ENCODE peak calls at places on chromosomes 13 and 19, in ten cellular contexts. R, D, H, G, T, U, V, Z, S and Q are unnamed samples.

GRCh38 chr19:39046037-39046821 is 13.9 kb upstream of the FBXO27 start:
- DNase-seq in U (no peak), H (no peak), D (no peak), Z (no peak), V (no peak), S (no peak), T (no peak), G (peak), R (no peak), Q (no peak)

GRCh38 chr19:4197625-4198466 is 15.4 kb downstream of the ANKRD24 start:
- DNase-seq in T (no peak), H (no peak), Z (no peak), V (no peak), U (no peak), D (no peak), S (no peak), R (no peak), G (peak), Q (no peak)

GRCh38 chr13:29936961-29937360 is 86.5 kb upstream of the UBL3 start:
- DNase-seq in S (no peak), D (no peak), R (no peak), V (no peak), H (no peak), U (no peak), Z (no peak), G (no peak), T (no peak), Q (no peak)

GRCh38 chr13:44448875-44449274 is 75.3 kb downstream of the SERP2 start:
- DNase-seq in V (no peak), G (no peak), Z (no peak), U (no peak), R (no peak), H (no peak), T (no peak), D (no peak), S (no peak), Q (no peak)

GRCh38 chr19:14147797-14148605 is 11.6 kb upstream of the ASF1B start:
- DNase-seq in Z (peak), H (no peak), T (peak), G (peak), V (no peak), S (peak), R (peak), D (peak), U (peak), Q (peak)

GRCh38 chr13:113176292-113176691 is 17.8 kb downstream of the PROZ start:
- DNase-seq in H (no peak), R (no peak), S (no peak), U (no peak), T (no peak), Z (no peak), V (no peak), D (peak), G (no peak), Q (no peak)

GRCh38 chr13:33554919-33555791 is 262.8 kb upstream of the RFC3 start:
- DNase-seq in T (no peak), U (no peak), H (no peak), Z (no peak), G (peak), V (no peak), R (no peak), D (no peak), S (no peak), Q (no peak)

GRCh38 chr19:7870571-7871279 is 3.5 kb downstream of the PRR36 start:
- DNase-seq in Z (no peak), D (peak), R (no peak), G (peak), U (no peak), S (no peak), H (no peak), T (no peak), V (no peak), Q (peak)

GRCh38 chr19:4023600-4024398 is 16.3 kb downstream of the PIAS4 start:
- DNase-seq in U (no peak), R (no peak), T (no peak), S (no peak), Z (no peak), H (no peak), V (no peak), D (no peak), G (no peak), Q (no peak)

GRCh38 chr13:111272117-111272516 is 48.3 kb upstream of the TEX29 start:
- DNase-seq in R (no peak), G (no peak), D (no peak), H (no peak), S (no peak), V (no peak), Z (no peak), U (no peak), T (no peak), Q (no peak)

GRCh38 chr19:50703915-50704548 is 15.6 kb downstream of the SHANK1 start:
- DNase-seq in D (no peak), H (no peak), V (no peak), U (no peak), Z (no peak), G (peak), S (no peak), T (no peak), R (no peak), Q (peak)

GRCh38 chr13:43245374-43245964 is 222.1 kb downstream of the DNAJC15 start:
- DNase-seq in Z (no peak), D (no peak), V (no peak), U (no peak), R (peak), H (peak), G (no peak), S (peak), T (no peak), Q (no peak)

GRCh38 chr19:33720155-33720493 is 76.5 kb upstream of the KCTD15 start:
- DNase-seq in V (no peak), U (no peak), T (no peak), R (no peak), Z (no peak), S (no peak), H (no peak), D (no peak), G (no peak), Q (no peak)